ENCODE peak calls at places on chromosome 19, in six cellular contexts. X, H, E, K, F and U are unnamed samples.

GRCh38 chr19:39186391-39186790 is 10.4 kb upstream of the NCCRP1 start:
- ATAC-seq in X (no peak), H (no peak), E (no peak), K (no peak), F (no peak), U (no peak)

GRCh38 chr19:38318595-38319142 is 976 bp upstream of the KCNK6 start:
- ATAC-seq in X (no peak), H (no peak), E (no peak), K (no peak), F (no peak), U (no peak)

GRCh38 chr19:6685962-6686627 is 16.1 kb upstream of the TNFSF14 start:
- ATAC-seq in X (no peak), H (no peak), E (no peak), K (no peak), F (no peak), U (no peak)

GRCh38 chr19:18051887-18052286 is 34.8 kb downstream of the IL12RB1 start:
- ATAC-seq in X (no peak), H (peak), E (peak), K (no peak), F (peak), U (peak)

GRCh38 chr19:51726049-51726448 is 2.3 kb upstream of the HAS1 start:
- ATAC-seq in X (no peak), H (peak), E (peak), K (peak), F (peak), U (peak)

GRCh38 chr19:46466536-46467199 is 4.7 kb downstream of the PNMA8A start:
- ATAC-seq in X (peak), H (no peak), E (peak), K (no peak), F (peak), U (no peak)

GRCh38 chr19:48479686-48480085 is 10.5 kb downstream of the CYTH2 start:
- ATAC-seq in X (no peak), H (peak), E (peak), K (no peak), F (peak), U (peak)

GRCh38 chr19:4388171-4389063 is 11.9 kb downstream of the SH3GL1 start:
- ATAC-seq in X (no peak), H (peak), E (peak), K (no peak), F (peak), U (peak)

GRCh38 chr19:850221-850978 is 1.7 kb upstream of the ELANE start:
- ATAC-seq in X (no peak), H (peak), E (peak), K (peak), F (peak), U (peak)

GRCh38 chr19:45419396-45419795 is 4.3 kb downstream of the ERCC1 start:
- ATAC-seq in X (no peak), H (no peak), E (no peak), K (no peak), F (no peak), U (no peak)

GRCh38 chr19:50510700-50511068 is 307 bp downstream of the JOSD2 start:
- ATAC-seq in X (no peak), H (no peak), E (no peak), K (no peak), F (no peak), U (no peak)

GRCh38 chr19:40233811-40234389 is 7.4 kb upstream of the CCNP start:
- ATAC-seq in X (no peak), H (no peak), E (no peak), K (no peak), F (no peak), U (no peak)

GRCh38 chr19:41844601-41845000 is at the start of gene LYPD4:
- ATAC-seq in X (peak), H (no peak), E (no peak), K (no peak), F (no peak), U (no peak)

GRCh38 chr19:45172173-45172572 is 5.9 kb downstream of the TRAPPC6A start:
- ATAC-seq in X (peak), H (no peak), E (no peak), K (no peak), F (peak), U (no peak)

GRCh38 chr19:49809155-49809986 is 3.7 kb downstream of the FUZ start:
- ATAC-seq in X (peak), H (peak), E (peak), K (no peak), F (peak), U (peak)